ENCODE peak calls at places on chromosomes 2 and 18, in nine cellular contexts. L is BJ, E is left lung, M is AG09309, R is lower lobe of right lung, T is fibroblast of mammary gland, D is keratinocyte, V is retinal pigment epithelial cell, U is neural progenitor cell. K is an unnamed sample.

GRCh38 chr2:239944706-239945551 is 80.2 kb downstream of the NDUFA10 start:
- DNase-seq in L (no peak), E (peak), M (no peak), R (peak), T (no peak), D (no peak), V (no peak), U (no peak), K (no peak)

GRCh38 chr2:232772540-232772939 is 3.8 kb downstream of the KCNJ13 start:
- DNase-seq in L (no peak), E (no peak), M (no peak), R (no peak), T (no peak), D (no peak), V (no peak), U (no peak), K (no peak)

GRCh38 chr2:198756166-198756565 is 701.6 kb downstream of the SATB2 start:
- DNase-seq in L (peak), E (no peak), M (peak), R (no peak), T (peak), D (no peak), V (no peak), U (no peak), K (peak)

GRCh38 chr2:157480182-157480961 is 36.5 kb upstream of the CYTIP start:
- DNase-seq in L (no peak), E (peak), M (peak), R (peak), T (peak), D (no peak), V (no peak), U (no peak), K (no peak)

GRCh38 chr18:10286580-10287150 is 167.8 kb upstream of the APCDD1 start:
- DNase-seq in L (no peak), E (no peak), M (no peak), R (no peak), T (no peak), D (no peak), V (no peak), U (no peak), K (no peak)

GRCh38 chr2:174059178-174059874 is 94.2 kb upstream of the SP3 start:
- DNase-seq in L (peak), E (no peak), M (no peak), R (no peak), T (peak), D (no peak), V (no peak), U (no peak), K (peak)

GRCh38 chr2:122481717-122482116 is 726.3 kb downstream of the TSN start:
- DNase-seq in L (no peak), E (no peak), M (no peak), R (no peak), T (no peak), D (no peak), V (no peak), U (peak), K (no peak)

GRCh38 chr18:13725566-13726227 is 661 bp downstream of the FAM210A start:
- DNase-seq in L (no peak), E (no peak), M (no peak), R (no peak), T (peak), D (no peak), V (no peak), U (no peak), K (no peak)

GRCh38 chr2:175435012-175435411 is 253.5 kb upstream of the ATP5MC3 start:
- DNase-seq in L (no peak), E (no peak), M (no peak), R (no peak), T (no peak), D (no peak), V (no peak), U (no peak), K (no peak)

GRCh38 chr2:10721344-10722251 is at the start of gene ATP6V1C2:
- DNase-seq in L (no peak), E (peak), M (no peak), R (peak), T (no peak), D (no peak), V (no peak), U (peak), K (no peak)

GRCh38 chr2:175824243-175824642 is 177.8 kb downstream of the LNPK start:
- DNase-seq in L (no peak), E (no peak), M (no peak), R (no peak), T (peak), D (no peak), V (no peak), U (no peak), K (no peak)

GRCh38 chr2:179876266-179876665 is 14.9 kb upstream of the ZNF385B start:
- DNase-seq in L (no peak), E (no peak), M (no peak), R (no peak), T (no peak), D (no peak), V (no peak), U (no peak), K (no peak)

GRCh38 chr2:207854484-207855386 is 85.0 kb upstream of the FZD5 start:
- DNase-seq in L (peak), E (no peak), M (no peak), R (no peak), T (peak), D (no peak), V (peak), U (no peak), K (peak)

GRCh38 chr2:31729442-31730092 is 148.8 kb upstream of the SRD5A2 start:
- DNase-seq in L (no peak), E (no peak), M (peak), R (no peak), T (peak), D (peak), V (no peak), U (peak), K (peak)

GRCh38 chr18:48948112-48949050 is 2.4 kb downstream of the SMAD7 start:
- DNase-seq in L (no peak), E (no peak), M (no peak), R (peak), T (no peak), D (no peak), V (no peak), U (peak), K (no peak)

GRCh38 chr2:207513577-207514257 is 16.0 kb upstream of the CREB1 start:
- DNase-seq in L (peak), E (no peak), M (peak), R (no peak), T (peak), D (peak), V (peak), U (no peak), K (peak)

GRCh38 chr2:9797086-9797485 is 46.2 kb upstream of the TAF1B start:
- DNase-seq in L (no peak), E (no peak), M (no peak), R (no peak), T (no peak), D (no peak), V (no peak), U (no peak), K (no peak)

GRCh38 chr2:230134496-230135073 is 65.9 kb upstream of the SLC16A14 start:
- DNase-seq in L (no peak), E (no peak), M (peak), R (no peak), T (peak), D (no peak), V (no peak), U (no peak), K (peak)

GRCh38 chr2:236545814-236546480 is 23.7 kb upstream of the ACKR3 start:
- DNase-seq in L (no peak), E (no peak), M (no peak), R (no peak), T (no peak), D (no peak), V (no peak), U (no peak), K (no peak)

GRCh38 chr2:138433995-138434991 is 67.3 kb upstream of the SPOPL start:
- DNase-seq in L (no peak), E (no peak), M (no peak), R (no peak), T (peak), D (no peak), V (no peak), U (no peak), K (no peak)

GRCh38 chr2:46701152-46701551 is 214.5 kb downstream of the MCFD2 start:
- DNase-seq in L (no peak), E (no peak), M (no peak), R (no peak), T (peak), D (no peak), V (no peak), U (no peak), K (no peak)

GRCh38 chr2:201890447-201890846 is 84.1 kb downstream of the CDK15 start:
- DNase-seq in L (no peak), E (no peak), M (no peak), R (no peak), T (peak), D (peak), V (no peak), U (no peak), K (no peak)

GRCh38 chr2:156182132-156182531 is 150.4 kb downstream of the NR4A2 start:
- DNase-seq in L (no peak), E (no peak), M (no peak), R (no peak), T (no peak), D (peak), V (no peak), U (no peak), K (no peak)

GRCh38 chr2:151946856-151947523 is 118.8 kb upstream of the ARL5A start:
- DNase-seq in L (no peak), E (no peak), M (no peak), R (no peak), T (peak), D (no peak), V (no peak), U (peak), K (no peak)

GRCh38 chr2:96142217-96143113 is 2.8 kb downstream of the DUSP2 start:
- DNase-seq in L (no peak), E (no peak), M (no peak), R (peak), T (no peak), D (no peak), V (no peak), U (no peak), K (no peak)

GRCh38 chr18:79912994-79913831 is 38.2 kb downstream of the SLC66A2 start:
- DNase-seq in L (no peak), E (no peak), M (no peak), R (peak), T (no peak), D (no peak), V (no peak), U (peak), K (no peak)

GRCh38 chr2:56008661-56009411 is 85.3 kb upstream of the EFEMP1 start:
- DNase-seq in L (peak), E (peak), M (peak), R (no peak), T (peak), D (no peak), V (peak), U (peak), K (peak)

GRCh38 chr2:165892541-165892940 is 61.0 kb downstream of the TTC21B start:
- DNase-seq in L (no peak), E (no peak), M (no peak), R (no peak), T (no peak), D (no peak), V (no peak), U (no peak), K (no peak)

GRCh38 chr18:55422456-55423185 is 165.4 kb downstream of the TCF4 start:
- DNase-seq in L (no peak), E (peak), M (no peak), R (no peak), T (peak), D (no peak), V (no peak), U (no peak), K (no peak)

GRCh38 chr2:10362096-10362897 is 59.6 kb downstream of the HPCAL1 start:
- DNase-seq in L (no peak), E (no peak), M (no peak), R (no peak), T (no peak), D (no peak), V (no peak), U (no peak), K (no peak)

GRCh38 chr2:231069379-231070054 is 12.8 kb downstream of the PSMD1 start:
- DNase-seq in L (no peak), E (no peak), M (peak), R (no peak), T (peak), D (no peak), V (no peak), U (no peak), K (no peak)

GRCh38 chr2:174522553-174522952 is 35.7 kb upstream of the GPR155 start:
- DNase-seq in L (no peak), E (no peak), M (no peak), R (no peak), T (peak), D (no peak), V (no peak), U (no peak), K (no peak)

GRCh38 chr2:215355801-215356200 is 43.9 kb downstream of the ATIC start:
- DNase-seq in L (no peak), E (no peak), M (no peak), R (no peak), T (peak), D (no peak), V (no peak), U (no peak), K (no peak)

DNA sequence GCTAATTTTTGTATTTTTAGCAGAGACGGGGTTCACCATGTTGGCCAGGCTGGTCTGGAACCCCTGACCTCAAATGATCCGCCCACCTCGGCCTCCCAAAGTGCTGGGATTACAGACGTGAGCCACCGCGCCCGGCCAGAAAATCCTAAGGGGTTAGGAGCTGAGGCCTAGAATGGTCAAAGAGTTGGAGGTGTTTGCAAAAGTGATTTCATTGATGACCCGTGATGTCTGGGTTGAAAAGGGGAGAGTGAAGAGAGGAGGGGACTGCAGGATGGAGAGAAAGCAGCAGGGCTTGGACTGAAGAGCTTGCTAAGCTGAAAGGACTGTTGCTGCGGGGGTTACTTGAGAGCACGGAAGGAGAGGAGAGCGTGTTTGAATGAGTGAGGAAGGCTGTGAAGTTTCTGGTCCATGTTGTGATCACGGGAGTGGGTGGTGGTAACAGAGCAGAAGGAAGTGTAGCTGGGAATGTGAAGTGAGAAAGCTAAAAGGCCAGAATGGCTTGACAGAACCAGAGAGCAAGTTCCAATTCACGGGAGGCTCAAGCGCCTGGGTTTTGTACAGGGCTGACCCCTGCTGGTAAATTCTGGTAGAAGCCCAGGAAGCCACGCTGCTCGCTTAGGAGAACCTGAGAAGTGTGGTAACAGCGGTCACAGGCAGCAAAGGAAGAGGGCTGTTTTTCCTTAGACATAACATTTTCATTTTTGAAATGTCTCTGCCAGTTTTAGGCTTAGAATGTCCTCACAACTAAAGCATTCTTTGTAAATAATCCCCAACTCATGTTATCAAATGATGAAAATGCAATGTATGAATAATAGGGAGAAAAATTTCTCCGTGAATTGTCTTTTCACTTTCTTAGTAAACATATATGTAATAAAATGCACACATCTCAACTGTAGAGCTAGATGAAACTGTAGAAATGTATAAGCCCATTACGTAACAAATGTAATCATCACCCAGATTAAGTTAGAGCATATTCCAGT is 40.5 kb upstream of the ACTR2 start:
- DNase-seq in L (no peak), E (peak), M (peak), R (peak), T (peak), D (peak), V (no peak), U (peak), K (peak)
- H3K4me3 ChIP-seq in L (no peak), E (no peak), M (no peak), R (no peak), T (no peak), D (no peak), V (no peak), U (no peak), K (no peak)

DNA sequence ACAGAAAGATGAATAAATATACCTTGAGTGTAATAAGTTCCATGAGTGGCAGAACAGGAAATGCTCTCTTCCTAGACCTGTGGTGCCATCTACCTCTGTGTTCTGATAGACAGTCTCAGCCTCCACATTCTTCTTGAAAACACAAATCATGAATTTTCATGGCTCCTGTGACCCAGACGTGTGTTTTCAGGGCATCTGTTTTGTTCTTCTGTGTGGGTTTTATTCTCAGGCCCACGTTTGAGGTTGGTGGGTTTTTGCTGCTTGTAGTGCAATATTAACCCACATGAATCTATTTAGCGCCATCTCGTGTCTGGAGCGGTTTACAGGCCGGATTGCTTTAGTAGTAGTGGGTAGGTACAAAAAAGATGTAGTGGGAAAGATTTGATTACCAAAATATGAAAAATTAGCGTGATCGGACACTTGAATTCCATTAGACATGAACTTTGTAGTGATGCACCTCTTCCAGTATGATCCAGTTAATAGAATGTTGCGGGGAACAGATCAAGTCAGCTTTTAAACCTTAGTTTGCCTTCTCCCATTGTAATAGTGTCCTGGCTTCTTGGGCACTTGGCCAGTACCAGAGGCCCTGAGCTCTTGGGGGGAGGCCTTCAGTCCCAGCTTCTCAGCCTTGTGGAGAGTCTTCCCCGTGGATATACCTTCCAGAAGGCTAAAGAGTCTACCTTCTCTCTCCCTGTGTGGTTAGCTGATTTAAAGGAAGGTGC is 256.5 kb downstream of the TPGS2 start:
- DNase-seq in L (no peak), E (no peak), M (peak), R (no peak), T (peak), D (no peak), V (no peak), U (peak), K (no peak)
- TF ChIP-seq CTCF in L (peak), E (peak), M (peak), R (peak), T (peak), D (peak), V (peak), U (peak), K (peak)

DNA sequence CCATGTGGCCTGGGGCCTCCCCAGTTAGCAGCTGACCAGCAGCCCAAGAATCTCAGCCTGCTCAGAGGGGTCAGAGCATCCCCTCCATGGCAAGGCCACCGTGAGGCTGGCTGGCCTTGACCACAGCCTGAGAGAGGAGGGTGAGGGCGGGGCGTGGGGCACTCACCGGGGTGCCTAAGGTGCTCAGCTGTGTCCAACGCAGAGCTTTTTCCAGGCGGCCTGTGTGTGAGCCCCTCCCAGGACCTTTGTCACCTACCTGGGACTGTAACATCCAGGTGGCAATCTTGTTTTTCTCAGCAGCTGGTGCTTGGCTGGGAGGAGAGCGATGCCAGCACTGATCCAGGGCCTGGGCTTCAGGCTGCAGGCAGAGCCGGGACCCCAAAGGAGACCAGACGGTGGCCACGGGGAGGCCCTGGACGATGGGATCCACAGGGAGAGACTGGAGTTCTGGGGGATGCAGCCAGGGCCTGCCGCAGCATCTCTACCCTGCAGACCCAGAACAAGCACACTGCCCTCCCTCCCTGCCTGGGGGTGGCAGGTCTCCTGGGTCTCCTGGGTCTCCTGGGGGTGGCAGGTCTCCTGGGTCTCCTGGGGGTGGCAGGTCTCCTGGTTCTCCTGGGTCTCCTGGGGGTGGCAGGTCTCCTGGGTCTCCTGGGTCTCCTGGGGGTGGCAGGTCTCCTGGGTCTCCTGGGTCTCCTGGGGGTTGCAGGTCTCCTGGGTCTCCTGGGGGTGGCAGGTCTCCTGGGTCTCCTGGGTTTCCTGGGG is 12.3 kb downstream of the SNED1 start:
- DNase-seq in L (no peak), E (peak), M (no peak), R (peak), T (no peak), D (no peak), V (no peak), U (no peak), K (no peak)
- H3K4me3 ChIP-seq in L (no peak), E (no peak), M (peak), R (peak), T (no peak), D (no peak), V (no peak), U (no peak), K (peak)

GRCh38 chr2:107645586-107645985 is 181.1 kb upstream of the RGPD4 start:
- DNase-seq in L (no peak), E (no peak), M (no peak), R (no peak), T (no peak), D (no peak), V (no peak), U (no peak), K (no peak)

GRCh38 chr2:107648781-107649413 is 177.8 kb upstream of the RGPD4 start:
- DNase-seq in L (no peak), E (no peak), M (no peak), R (no peak), T (no peak), D (no peak), V (no peak), U (peak), K (no peak)
- TF ChIP-seq CTCF in L (no peak), E (no peak), M (no peak), R (no peak), T (no peak), D (peak), V (no peak), U (peak), K (no peak)

GRCh38 chr2:158487419-158487818 is 30.7 kb downstream of the PKP4 start:
- DNase-seq in L (no peak), E (no peak), M (no peak), R (no peak), T (peak), D (no peak), V (peak), U (no peak), K (no peak)
- H3K4me3 ChIP-seq in L (no peak), E (no peak), M (no peak), R (no peak), T (no peak), D (no peak), V (no peak), U (no peak), K (no peak)

DNA sequence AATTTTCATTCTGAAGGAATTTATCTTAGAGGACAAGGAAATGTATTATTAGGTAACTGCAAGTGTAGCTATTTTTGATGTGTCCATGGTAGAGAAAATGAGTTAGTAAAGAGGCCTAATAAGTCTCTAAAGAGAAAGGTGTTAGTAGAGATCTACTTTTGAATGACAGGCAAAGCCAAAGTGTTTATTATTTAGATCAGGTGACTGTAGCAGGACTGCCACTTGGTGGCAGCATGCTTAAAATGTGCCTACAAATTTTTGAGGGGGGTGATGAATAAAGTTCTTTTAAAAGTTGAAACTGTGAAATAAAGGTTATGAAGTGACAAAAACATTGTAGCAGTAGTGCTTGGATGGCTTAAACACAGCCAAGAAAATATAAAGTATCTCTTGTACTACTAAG is 421.5 kb upstream of the MEIS1 start:
- DNase-seq in L (no peak), E (no peak), M (no peak), R (no peak), T (peak), D (no peak), V (no peak), U (no peak), K (no peak)
- TF ChIP-seq CTCF in L (no peak), E (no peak), M (peak), R (no peak), T (peak), D (peak), V (peak), U (peak), K (peak)